ENCODE peak calls at places on chromosomes 7 and 10, in ten cellular contexts. Y, Q, H, F, I, J, Z, U, C and A are unnamed samples.

GRCh38 chr10:67780759-67781538 is 57.0 kb downstream of the DNAJC12 start:
- ATAC-seq in Y (no peak), Q (no peak), H (no peak), F (no peak), I (no peak), J (no peak), Z (no peak), U (peak; percentile 53), C (no peak), A (no peak)

GRCh38 chr7:120865191-120865976 is 7.4 kb upstream of the TSPAN12 start:
- ATAC-seq in Y (no peak), Q (no peak), H (no peak), F (no peak), I (no peak), J (no peak), Z (no peak), U (no peak), C (no peak), A (no peak)

GRCh38 chr7:114048386-114049235 is 129.8 kb upstream of the PPP1R3A start:
- ATAC-seq in Y (peak; percentile 70), Q (no peak), H (peak; percentile 90), F (no peak), I (peak; percentile 80), J (peak; percentile 43), Z (peak; percentile 49), U (peak; percentile 73), C (peak; percentile 60), A (peak; percentile 24)

GRCh38 chr10:24952701-24953349 is 419 bp upstream of the PRTFDC1 start:
- ATAC-seq in Y (no peak), Q (peak; percentile 82), H (peak; percentile 78), F (peak; percentile 86), I (no peak), J (peak; percentile 69), Z (peak; percentile 82), U (peak; percentile 73), C (peak; percentile 85), A (peak; percentile 82)

GRCh38 chr7:133675510-133676218 is 422.8 kb downstream of the EXOC4 start:
- ATAC-seq in Y (no peak), Q (no peak), H (no peak), F (no peak), I (no peak), J (no peak), Z (no peak), U (no peak), C (no peak), A (no peak)

GRCh38 chr7:48096273-48096672 is 7.2 kb downstream of the UPP1 start:
- ATAC-seq in Y (peak; percentile 50), Q (peak; percentile 34), H (peak; percentile 46), F (no peak), I (no peak), J (peak; percentile 72), Z (peak; percentile 42), U (peak; percentile 46), C (peak; percentile 41), A (no peak)

GRCh38 chr7:86485842-86486241 is 157.9 kb upstream of the GRM3 start:
- ATAC-seq in Y (no peak), Q (no peak), H (no peak), F (no peak), I (no peak), J (no peak), Z (no peak), U (no peak), C (no peak), A (no peak)

GRCh38 chr7:45576249-45576929 is 2.2 kb downstream of the ADCY1 start:
- ATAC-seq in Y (no peak), Q (no peak), H (no peak), F (no peak), I (no peak), J (no peak), Z (no peak), U (no peak), C (no peak), A (no peak)

GRCh38 chr7:2049782-2050510 is 182.8 kb downstream of the MAD1L1 start:
- ATAC-seq in Y (peak; percentile 83), Q (peak; percentile 46), H (no peak), F (peak; percentile 34), I (no peak), J (no peak), Z (no peak), U (no peak), C (no peak), A (peak; percentile 88)

GRCh38 chr10:35012781-35013180 is 77.4 kb downstream of the CUL2 start:
- ATAC-seq in Y (no peak), Q (no peak), H (no peak), F (no peak), I (no peak), J (no peak), Z (no peak), U (no peak), C (no peak), A (no peak)

GRCh38 chr7:47314248-47314647 is 267.7 kb downstream of the TNS3 start:
- ATAC-seq in Y (peak; percentile 23), Q (no peak), H (no peak), F (no peak), I (no peak), J (no peak), Z (no peak), U (peak; percentile 26), C (no peak), A (no peak)

GRCh38 chr10:30821994-30822692 is 192.6 kb upstream of the LYZL2 start:
- ATAC-seq in Y (no peak), Q (no peak), H (no peak), F (no peak), I (no peak), J (no peak), Z (no peak), U (no peak), C (no peak), A (no peak)

GRCh38 chr7:121099572-121099971 is 111.1 kb downstream of the CPED1 start:
- ATAC-seq in Y (no peak), Q (no peak), H (no peak), F (no peak), I (peak; percentile 70), J (no peak), Z (no peak), U (no peak), C (no peak), A (no peak)

GRCh38 chr7:30237271-30237695 is 47.1 kb upstream of the ZNRF2 start:
- ATAC-seq in Y (no peak), Q (no peak), H (no peak), F (peak; percentile 44), I (no peak), J (no peak), Z (peak; percentile 35), U (peak; percentile 37), C (no peak), A (peak; percentile 35)

GRCh38 chr10:71576842-71577241 is 142.7 kb downstream of the C10orf105 start:
- ATAC-seq in Y (no peak), Q (no peak), H (no peak), F (no peak), I (no peak), J (no peak), Z (no peak), U (no peak), C (no peak), A (no peak)

GRCh38 chr7:100370303-100370702 is 3.0 kb upstream of the PILRA start:
- ATAC-seq in Y (no peak), Q (no peak), H (no peak), F (no peak), I (no peak), J (no peak), Z (no peak), U (no peak), C (no peak), A (no peak)

GRCh38 chr7:45890902-45891461 is 2.7 kb downstream of the IGFBP1 start:
- ATAC-seq in Y (no peak), Q (no peak), H (no peak), F (no peak), I (peak; percentile 40), J (no peak), Z (no peak), U (no peak), C (no peak), A (no peak)

GRCh38 chr10:100829103-100829870 is 83.5 kb upstream of the SLF2 start:
- ATAC-seq in Y (no peak), Q (no peak), H (no peak), F (no peak), I (no peak), J (no peak), Z (no peak), U (no peak), C (no peak), A (no peak)

GRCh38 chr10:26737730-26738129 is 40.2 kb downstream of the PDSS1 start:
- ATAC-seq in Y (peak; percentile 86), Q (peak; percentile 36), H (peak; percentile 80), F (peak; percentile 84), I (no peak), J (peak; percentile 89), Z (peak; percentile 75), U (peak; percentile 37), C (peak; percentile 50), A (peak; percentile 93)